ENCODE peak calls at places on chromosomes 11 and 22, in four cellular contexts. I is NT2/D1, K is cardiac septum, O is Daoy. V is an unnamed sample.

GRCh38 chr22:44284711-44285110 is 28.0 kb downstream of the SHISAL1 start:
- DNase-seq in O (no peak), K (no peak), I (no peak), V (no peak)

GRCh38 chr22:30020511-30020910 is 59.8 kb upstream of the HORMAD2 start:
- DNase-seq in K (no peak), O (no peak), I (no peak), V (no peak)

GRCh38 chr11:45928535-45929215 is 6.2 kb downstream of the LARGE2 start:
- DNase-seq in K (no peak), I (no peak), O (no peak), V (no peak)

GRCh38 chr11:2432171-2432621 is 12.1 kb downstream of the TRPM5 start:
- DNase-seq in O (no peak), I (no peak), K (no peak), V (no peak)

GRCh38 chr22:40118979-40119378 is 58.7 kb upstream of the TNRC6B start:
- DNase-seq in O (no peak), I (no peak), K (no peak), V (no peak)

GRCh38 chr11:19382131-19382611 is 141.4 kb upstream of the E2F8 start:
- DNase-seq in O (no peak), K (no peak), I (no peak), V (no peak)

GRCh38 chr11:132126973-132127900 is 756.8 kb downstream of the NTM start:
- DNase-seq in K (no peak), I (peak; percentile 46), O (peak; percentile 84), V (no peak)

GRCh38 chr11:86245369-86246292 is 1.1 kb downstream of the EED start:
- DNase-seq in K (no peak), O (peak; percentile 6), I (no peak), V (peak; percentile 71)

GRCh38 chr11:19910931-19911330 is 198.3 kb downstream of the NAV2 start:
- DNase-seq in I (no peak), O (no peak), K (no peak), V (no peak)

GRCh38 chr11:32374261-32374711 is 61.1 kb downstream of the WT1 start:
- DNase-seq in O (peak; percentile 63), K (no peak), I (peak; percentile 46), V (peak; percentile 57)

GRCh38 chr22:21032843-21033688 is 705 bp upstream of the SLC7A4 start:
- DNase-seq in I (no peak), O (no peak), K (no peak), V (no peak)

GRCh38 chr22:42074153-42074750 is at the start of gene PHETA2:
- DNase-seq in I (no peak), K (no peak), O (peak; percentile 64), V (no peak)

GRCh38 chr11:540583-541432 is 3.5 kb downstream of the LRRC56 start:
- DNase-seq in K (no peak), I (no peak), O (no peak), V (no peak)

GRCh38 chr11:65591939-65592814 is 3.4 kb downstream of the KCNK7 start:
- DNase-seq in I (peak; percentile 75), K (no peak), O (peak; percentile 2), V (no peak)

GRCh38 chr22:42368379-42369249 is 63.6 kb downstream of the NFAM1 start:
- DNase-seq in O (peak; percentile 19), K (no peak), I (no peak), V (peak; percentile 15)

GRCh38 chr11:72703281-72704008 is 29.2 kb upstream of the PDE2A start:
- DNase-seq in I (no peak), O (no peak), K (no peak), V (no peak)

GRCh38 chr22:26453195-26453594 is 24.1 kb downstream of the ASPHD2 start:
- DNase-seq in O (no peak), K (no peak), I (no peak), V (no peak)

GRCh38 chr22:24179478-24180210 is 1.6 kb upstream of the SUSD2 start:
- DNase-seq in K (no peak), O (no peak), I (no peak), V (no peak)

GRCh38 chr22:39327995-39328754 is 8.8 kb upstream of the RPL3 start:
- DNase-seq in I (no peak), O (no peak), K (peak; percentile 41), V (no peak)

GRCh38 chr11:36377759-36378553 is 81.9 kb downstream of the PRR5L start:
- DNase-seq in K (no peak), I (no peak), O (no peak), V (no peak)

GRCh38 chr22:20086101-20086599 is 6.1 kb downstream of the DGCR8 start:
- DNase-seq in I (no peak), K (peak; percentile 55), O (no peak), V (no peak)

V was measured in HL-60.